ENCODE peak calls at places on chromosomes 11 and 22, in eight cellular contexts. F, Z, H, Q, I, D, U and P are unnamed samples.

GRCh38 chr22:47089374-47089773 is 326.9 kb downstream of the TBC1D22A start:
- DNase-seq in F (no peak), Z (no peak), H (no peak), Q (no peak), I (no peak), D (no peak), U (no peak), P (no peak)

GRCh38 chr22:20591295-20591645 is 83.9 kb downstream of the MED15 start:
- DNase-seq in F (no peak), Z (no peak), H (no peak), Q (no peak), I (no peak), D (no peak), U (no peak), P (no peak)

GRCh38 chr11:73983764-73984543 is 1.3 kb upstream of the UCP2 start:
- DNase-seq in F (no peak), Z (no peak), H (no peak), Q (no peak), I (peak), D (no peak), U (no peak), P (no peak)

GRCh38 chr11:442611-443081 is 835 bp upstream of the ANO9 start:
- DNase-seq in F (no peak), Z (no peak), H (no peak), Q (no peak), I (no peak), D (no peak), U (no peak), P (no peak)

GRCh38 chr11:46117842-46118241 is 3.4 kb downstream of the PHF21A start:
- DNase-seq in F (no peak), Z (no peak), H (no peak), Q (no peak), I (peak), D (no peak), U (no peak), P (no peak)

GRCh38 chr11:73585834-73586575 is 11.9 kb downstream of the FAM168A start:
- DNase-seq in F (peak), Z (no peak), H (no peak), Q (no peak), I (no peak), D (no peak), U (no peak), P (no peak)

GRCh38 chr22:45475063-45475747 is 27.5 kb upstream of the FBLN1 start:
- DNase-seq in F (no peak), Z (no peak), H (no peak), Q (no peak), I (no peak), D (no peak), U (no peak), P (no peak)

GRCh38 chr11:115670538-115671200 is 166.5 kb upstream of the CADM1 start:
- DNase-seq in F (no peak), Z (no peak), H (no peak), Q (no peak), I (peak), D (no peak), U (no peak), P (no peak)

GRCh38 chr22:19986410-19987341 is 29.9 kb downstream of the ARVCF start:
- DNase-seq in F (peak), Z (peak), H (no peak), Q (peak), I (peak), D (peak), U (peak), P (peak)